ENCODE peak calls at places on chromosomes 13 and 19, in five cellular contexts. X is tibial nerve, J is neuronal stem cell, W is neural progenitor cell, D is heart right ventricle. L is an unnamed sample.

GRCh38 chr19:28823338-28823961 is 389.5 kb downstream of the UQCRFS1 start:
- DNase-seq in X (no peak), J (peak), W (peak), D (no peak), L (no peak)

GRCh38 chr13:106143930-106144709 is 391.3 kb downstream of the EFNB2 start:
- DNase-seq in X (no peak), J (no peak), W (no peak), D (no peak), L (no peak)

GRCh38 chr13:26568132-26568815 is 10.8 kb downstream of the WASF3 start:
- DNase-seq in X (no peak), J (no peak), W (no peak), D (no peak), L (no peak)

GRCh38 chr13:51221674-51222509 is at the start of gene FAM124A:
- DNase-seq in X (no peak), J (peak), W (peak), D (peak), L (no peak)

GRCh38 chr19:14496029-14496848 is at the start of gene GIPC1:
- DNase-seq in X (peak), J (peak), W (peak), D (peak), L (peak)

GRCh38 chr13:99339736-99340392 is 32.7 kb upstream of the GPR183 start:
- DNase-seq in X (no peak), J (no peak), W (no peak), D (no peak), L (no peak)

GRCh38 chr13:31111136-31111535 is 50.6 kb downstream of the HSPH1 start:
- DNase-seq in X (no peak), J (no peak), W (no peak), D (no peak), L (no peak)

GRCh38 chr13:84702174-84702573 is 819.9 kb upstream of the SLITRK1 start:
- DNase-seq in X (no peak), J (no peak), W (no peak), D (no peak), L (no peak)

GRCh38 chr19:5130371-5131030 is 161.6 kb downstream of the KDM4B start:
- DNase-seq in X (no peak), J (no peak), W (no peak), D (no peak), L (no peak)

GRCh38 chr13:75760182-75760981 is 124.3 kb downstream of the LMO7 start:
- DNase-seq in X (no peak), J (no peak), W (no peak), D (no peak), L (no peak)

GRCh38 chr19:2186071-2186846 is 22.5 kb downstream of the DOT1L start:
- DNase-seq in X (peak), J (no peak), W (peak), D (peak), L (no peak)

GRCh38 chr13:29621841-29622240 is 26.4 kb upstream of the SLC7A1 start:
- DNase-seq in X (no peak), J (no peak), W (no peak), D (no peak), L (no peak)

GRCh38 chr19:35995655-35995993 is 636 bp downstream of the SDHAF1 start:
- DNase-seq in X (no peak), J (no peak), W (peak), D (peak), L (peak)

GRCh38 chr13:68257111-68257842 is 1027.1 kb upstream of the PCDH9 start:
- DNase-seq in X (no peak), J (no peak), W (no peak), D (no peak), L (no peak)

GRCh38 chr19:5339950-5340636 is 519 bp downstream of the PTPRS start:
- DNase-seq in X (no peak), J (peak), W (peak), D (no peak), L (no peak)

GRCh38 chr13:20475927-20476691 is 49.5 kb downstream of the CRYL1 start:
- DNase-seq in X (no peak), J (no peak), W (peak), D (no peak), L (no peak)

GRCh38 chr13:111533900-111534645 is 213.6 kb downstream of the TEX29 start:
- DNase-seq in X (no peak), J (no peak), W (no peak), D (no peak), L (no peak)

GRCh38 chr19:8373867-8374813 is 10.2 kb downstream of the ANGPTL4 start:
- DNase-seq in X (peak), J (no peak), W (no peak), D (no peak), L (no peak)

GRCh38 chr19:43498233-43498830 is 6.2 kb downstream of the PHLDB3 start:
- DNase-seq in X (no peak), J (no peak), W (no peak), D (no peak), L (no peak)

GRCh38 chr13:32316476-32316875 is 1.2 kb downstream of the BRCA2 start:
- DNase-seq in X (no peak), J (no peak), W (no peak), D (no peak), L (no peak)

GRCh38 chr13:113428469-113428865 is 24.8 kb downstream of the ADPRHL1 start:
- DNase-seq in X (no peak), J (no peak), W (no peak), D (no peak), L (no peak)

GRCh38 chr13:36685912-36686311 is 12.1 kb downstream of the SERTM1 start:
- DNase-seq in X (no peak), J (no peak), W (no peak), D (no peak), L (no peak)

DNA sequence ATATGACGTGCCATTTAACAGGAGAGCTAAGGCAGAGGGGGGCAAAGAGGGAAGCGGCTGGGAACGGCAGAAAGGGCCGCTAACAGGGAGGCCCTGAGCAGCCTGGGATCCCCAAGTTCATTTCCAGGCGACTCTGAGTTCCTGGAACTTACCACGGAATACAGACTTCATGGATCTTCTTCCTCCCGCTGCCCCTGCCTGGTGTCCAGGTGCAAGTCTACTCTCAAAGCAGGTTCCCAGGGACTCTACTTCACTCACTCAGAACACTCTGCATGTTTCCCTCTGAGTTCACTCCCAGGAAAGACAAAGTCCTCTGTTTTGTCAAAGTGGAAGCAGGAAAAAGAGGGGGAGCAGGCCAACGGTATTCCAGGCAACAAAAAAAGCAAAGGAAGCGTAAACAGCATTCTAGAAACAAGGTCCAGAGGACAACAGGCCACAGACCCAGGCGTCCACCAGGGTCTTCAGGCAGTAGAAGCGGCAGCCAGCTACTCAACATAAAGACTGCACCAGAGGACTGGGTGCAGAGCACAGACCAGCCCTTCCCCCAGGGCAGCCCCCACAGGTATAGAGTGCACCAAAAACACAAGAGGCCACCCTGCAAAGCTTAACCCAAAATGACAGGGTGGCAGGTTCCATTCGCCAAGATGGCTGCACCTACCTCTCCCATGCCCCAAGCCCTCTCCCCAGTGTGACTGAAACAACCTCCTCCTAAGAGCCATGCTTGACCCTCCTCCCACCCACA is 3.0 kb downstream of the MIER2 start:
- DNase-seq in X (no peak), J (no peak), W (no peak), D (no peak), L (no peak)
- H3K27ac ChIP-seq in X (peak), J (no peak), W (no peak), D (peak), L (no peak)

DNA sequence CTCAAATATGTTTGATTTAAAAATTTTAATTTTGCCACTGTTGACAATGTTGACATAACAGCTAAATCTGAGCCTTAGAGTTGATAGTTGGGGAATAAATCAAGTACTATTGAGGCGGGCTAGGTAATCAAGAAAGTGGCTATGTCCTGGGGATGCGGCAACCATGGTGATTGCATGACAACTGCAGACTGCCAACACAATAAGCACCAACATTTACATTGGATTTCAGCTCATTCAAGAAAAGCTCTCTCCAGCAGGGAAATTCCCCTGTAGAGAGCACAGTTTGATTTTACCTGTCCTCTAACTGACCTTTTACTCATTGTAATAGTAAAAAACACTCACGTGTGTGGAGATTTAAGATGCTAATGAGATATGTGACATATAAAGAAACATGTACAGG is 63.1 kb downstream of the ZNF100 start:
- DNase-seq in X (no peak), J (no peak), W (no peak), D (no peak), L (no peak)
- H3K4me3 ChIP-seq in X (no peak), J (no peak), W (no peak), D (no peak), L (no peak)

GRCh38 chr19:51621178-51621577 is 9.0 kb downstream of the SIGLEC5 start:
- DNase-seq in X (no peak), J (no peak), W (no peak), D (no peak), L (no peak)
- H3K27ac ChIP-seq in X (no peak), J (no peak), W (no peak), D (no peak), L (no peak)

GRCh38 chr13:109871018-109871370 is 84.6 kb upstream of the IRS2 start:
- DNase-seq in X (no peak), J (no peak), W (no peak), D (no peak), L (no peak)

GRCh38 chr13:109869312-109870237 is 83.2 kb upstream of the IRS2 start:
- DNase-seq in X (peak), J (no peak), W (no peak), D (peak), L (peak)

GRCh38 chr13:109872864-109873263 is 86.5 kb upstream of the IRS2 start:
- DNase-seq in X (no peak), J (no peak), W (no peak), D (no peak), L (no peak)

GRCh38 chr13:109868583-109869311 is 82.4 kb upstream of the IRS2 start:
- DNase-seq in X (no peak), J (no peak), W (no peak), D (no peak), L (no peak)

GRCh38 chr13:109870281-109871017 is 84.1 kb upstream of the IRS2 start:
- DNase-seq in X (no peak), J (no peak), W (no peak), D (no peak), L (no peak)
- H3K4me3 ChIP-seq in X (no peak), J (no peak), W (no peak), D (no peak), L (no peak)

DNA sequence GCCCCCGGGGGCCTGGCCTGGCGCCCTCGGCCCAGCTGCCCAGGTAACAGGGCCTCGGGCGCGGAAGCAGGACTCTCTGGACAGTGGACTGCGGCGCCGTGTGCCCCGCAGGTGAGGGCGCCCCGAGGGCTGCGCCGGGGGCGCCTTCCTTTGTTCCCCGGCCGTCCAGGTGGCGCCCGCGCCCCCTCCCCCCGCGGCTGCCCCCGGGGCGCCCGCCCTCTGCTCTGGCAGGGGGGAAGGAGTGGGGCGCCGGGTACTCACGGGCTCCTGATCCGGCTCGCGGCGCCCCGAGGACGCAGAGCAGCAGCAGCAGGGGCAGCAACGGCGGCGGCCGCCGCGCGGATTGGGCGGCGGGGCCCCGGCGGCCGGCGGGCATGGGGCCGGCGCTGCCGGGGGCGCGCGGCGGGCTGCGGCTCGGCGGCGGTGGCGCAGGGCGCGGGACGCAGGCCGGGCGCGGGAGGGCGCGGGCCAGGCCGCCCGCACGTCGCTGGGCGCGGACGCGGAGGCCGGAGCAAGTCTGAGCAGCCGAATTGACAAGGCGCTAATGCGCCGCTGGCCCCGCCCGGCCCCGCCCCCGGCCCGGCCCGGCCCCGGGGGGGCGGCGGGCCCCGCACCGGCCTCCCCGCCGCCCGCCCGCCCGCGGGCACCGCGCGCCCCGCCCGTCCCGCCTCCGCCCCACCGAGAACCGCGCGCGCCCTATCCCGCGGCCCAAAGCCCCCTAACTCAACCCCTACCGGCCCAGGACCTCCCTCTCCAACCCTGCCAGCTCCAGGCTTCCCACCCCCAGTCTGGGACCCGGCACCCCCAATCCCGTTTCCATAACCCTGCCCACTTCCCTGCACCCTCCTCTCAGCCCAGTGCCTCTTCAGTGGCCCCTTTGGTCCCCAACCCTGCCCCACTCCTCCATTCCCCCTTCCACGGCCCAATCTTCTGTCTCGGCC is at the start of gene CRLF1:
- DNase-seq in X (no peak), J (no peak), W (peak), D (no peak), L (no peak)
- H3K27ac ChIP-seq in X (peak), J (no peak), W (no peak), D (no peak), L (no peak)

GRCh38 chr19:11359421-11359820 is 4.2 kb downstream of the PLPPR2 start:
- DNase-seq in X (no peak), J (no peak), W (no peak), D (no peak), L (no peak)

GRCh38 chr19:11361037-11361770 is 6.0 kb downstream of the PLPPR2 start:
- DNase-seq in X (no peak), J (peak), W (peak), D (peak), L (peak)

GRCh38 chr19:11356676-11357550 is 1.7 kb downstream of the PLPPR2 start:
- DNase-seq in X (no peak), J (no peak), W (no peak), D (no peak), L (no peak)

GRCh38 chr19:11355160-11356073 is at the start of gene PLPPR2:
- DNase-seq in X (peak), J (peak), W (peak), D (peak), L (peak)

DNA sequence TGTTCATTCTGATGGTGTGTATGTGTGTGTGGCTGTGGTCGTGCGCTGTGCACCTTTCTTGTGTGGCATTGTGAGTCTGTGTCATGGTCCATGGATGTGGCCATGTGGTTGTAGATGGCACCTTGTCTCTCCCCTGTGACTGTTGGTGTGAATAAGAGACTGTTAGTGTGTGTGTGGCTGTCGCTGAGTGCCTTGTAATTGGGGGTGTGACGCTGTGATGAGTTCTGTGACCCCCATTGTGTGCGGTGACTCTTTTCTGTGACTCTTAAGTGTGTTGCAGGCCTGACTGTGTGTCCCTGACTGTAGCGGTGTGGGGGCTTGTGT is 804 bp downstream of the PLPPR2 start:
- DNase-seq in X (no peak), J (no peak), W (no peak), D (no peak), L (no peak)
- H3K4me3 ChIP-seq in X (peak), J (peak), W (no peak), D (peak), L (peak)

GRCh38 chr13:43758834-43759233 is 27.9 kb downstream of the ENOX1 start:
- DNase-seq in X (no peak), J (no peak), W (no peak), D (no peak), L (no peak)
- H3K27ac ChIP-seq in X (no peak), J (no peak), W (no peak), D (no peak), L (no peak)

GRCh38 chr19:48715276-48715675 is 4.2 kb downstream of the MAMSTR start:
- DNase-seq in X (no peak), J (no peak), W (no peak), D (no peak), L (no peak)
- H3K4me3 ChIP-seq in X (peak), J (peak), W (peak), D (no peak), L (no peak)

GRCh38 chr19:10317857-10318462 is 2.1 kb upstream of the FDX2 start:
- DNase-seq in X (no peak), J (no peak), W (no peak), D (no peak), L (no peak)

GRCh38 chr19:10318807-10319426 is 3.1 kb upstream of the FDX2 start:
- DNase-seq in X (no peak), J (no peak), W (no peak), D (no peak), L (no peak)

GRCh38 chr19:10315335-10316214 is at the start of gene FDX2:
- DNase-seq in X (peak), J (peak), W (peak), D (peak), L (peak)

GRCh38 chr19:10317045-10317856 is 1.4 kb upstream of the FDX2 start:
- DNase-seq in X (no peak), J (no peak), W (no peak), D (no peak), L (no peak)

GRCh38 chr19:10316229-10317044 is 622 bp upstream of the FDX2 start:
- DNase-seq in X (no peak), J (no peak), W (no peak), D (no peak), L (no peak)
- H3K27ac ChIP-seq in X (peak), J (no peak), W (no peak), D (no peak), L (no peak)

L was measured in adrenal gland.